ENCODE peak calls at places on chromosomes 1 and 21, in seven cellular contexts. L is ovary; I is HCEC 1CT; R is LoVo; J is activated CD4-positive, alpha-beta T cell treated with anti-CD3 and anti-CD28 coated beads, Interleukin-2, amount 50 U/mL, for 48 hours; G is HEK293T; S is GM12865. P is an unnamed sample.

GRCh38 chr1:30804381-30804780 is 46.8 kb upstream of the LAPTM5 start:
- DNase-seq in L (no peak), I (no peak), R (no peak), J (no peak), G (no peak), S (no peak), P (no peak)

GRCh38 chr1:23472351-23473036 is 11.5 kb downstream of the ASAP3 start:
- DNase-seq in L (no peak), I (no peak), R (no peak), J (no peak), G (no peak), S (no peak), P (no peak)

GRCh38 chr1:38006008-38006828 is 904 bp upstream of the FHL3 start:
- DNase-seq in L (no peak), I (no peak), R (no peak), J (no peak), G (no peak), S (no peak), P (no peak)

GRCh38 chr1:5504364-5504740 is 487.9 kb downstream of the NPHP4 start:
- DNase-seq in L (no peak), I (no peak), R (no peak), J (no peak), G (no peak), S (no peak), P (no peak)

GRCh38 chr21:33212159-33212851 is 17.4 kb upstream of the IFNAR2 start:
- DNase-seq in L (no peak), I (peak), R (no peak), J (no peak), G (no peak), S (peak), P (peak)

GRCh38 chr21:19433623-19434022 is 1030.0 kb upstream of the TMPRSS15 start:
- DNase-seq in L (no peak), I (no peak), R (no peak), J (no peak), G (no peak), S (no peak), P (no peak)

GRCh38 chr1:67110352-67110751 is 24.4 kb downstream of the C1orf141 start:
- DNase-seq in L (no peak), I (no peak), R (no peak), J (no peak), G (no peak), S (peak), P (no peak)

GRCh38 chr1:61141288-61142044 is 59.1 kb downstream of the NFIA start:
- DNase-seq in L (no peak), I (peak), R (peak), J (no peak), G (no peak), S (no peak), P (no peak)

GRCh38 chr1:178938959-178939317 is 68.1 kb upstream of the ANGPTL1 start:
- DNase-seq in L (peak), I (no peak), R (no peak), J (no peak), G (no peak), S (no peak), P (peak)

GRCh38 chr1:168520832-168521231 is 23.0 kb downstream of the XCL2 start:
- DNase-seq in L (no peak), I (no peak), R (no peak), J (no peak), G (no peak), S (no peak), P (no peak)

GRCh38 chr1:169161512-169162194 is 55.2 kb downstream of the ATP1B1 start:
- DNase-seq in L (no peak), I (peak), R (no peak), J (no peak), G (no peak), S (peak), P (no peak)

GRCh38 chr1:24745711-24746582 is 700 bp downstream of the CLIC4 start:
- DNase-seq in L (peak), I (peak), R (peak), J (peak), G (peak), S (peak), P (peak)

GRCh38 chr21:45505416-45506021 is 36.7 kb downstream of the SLC19A1 start:
- DNase-seq in L (peak), I (no peak), R (no peak), J (no peak), G (no peak), S (no peak), P (no peak)

GRCh38 chr21:25944082-25944481 is 209.3 kb downstream of the GABPA start:
- DNase-seq in L (peak), I (no peak), R (no peak), J (no peak), G (no peak), S (no peak), P (no peak)

GRCh38 chr1:1211541-1212511 is 2.1 kb downstream of the TNFRSF4 start:
- DNase-seq in L (peak), I (no peak), R (no peak), J (peak), G (no peak), S (no peak), P (no peak)